ENCODE peak calls at places on chromosome 19, in ten cellular contexts. U is CD4-positive, CD25-positive, alpha-beta regulatory T cell; N is T-helper 9 cell; B is mesothelial cell of epicardium; G is activated gamma-delta T cell treated with Interleukin-2 at 50 U/mL for 16 hours; W is T-cell; A is GOT3; O is AG08396; V is left cardiac atrium; H is activated T-helper 1 cell treated with anti-CD3 and anti-CD28 coated beads, Interleukin-12 subunit alpha, Interleukin-12 subunit beta, Interleukin-2, Interleukin-4 antibody, amounts not matched to agents 30 ng/mL and 10 ng/mL and 1 ng/mL, durations not matched to agents 14 hours and 24 hours and 36 hours. J is an unnamed sample.

GRCh38 chr19:16359074-16359473 is 34.4 kb downstream of the KLF2 start:
- DNase-seq in W (no peak), B (no peak), U (no peak), G (no peak), V (no peak), H (no peak), A (no peak), O (no peak), N (no peak), J (no peak)

GRCh38 chr19:15288146-15288963 is 44.0 kb downstream of the BRD4 start:
- DNase-seq in B (no peak), O (no peak), V (no peak), A (no peak), G (peak), W (no peak), N (no peak), U (no peak), H (no peak), J (peak)

GRCh38 chr19:46408611-46409039 is 4.7 kb downstream of the CCDC8 start:
- DNase-seq in G (no peak), H (no peak), O (no peak), W (no peak), A (no peak), U (no peak), B (no peak), V (peak), N (no peak), J (no peak)

GRCh38 chr19:5273782-5274181 is 66.8 kb downstream of the PTPRS start:
- DNase-seq in W (no peak), U (no peak), B (no peak), O (no peak), V (no peak), A (no peak), G (no peak), H (no peak), N (no peak), J (no peak)

GRCh38 chr19:16467581-16467980 is 4.2 kb downstream of the EPS15L1 start:
- DNase-seq in N (no peak), A (no peak), V (peak), G (no peak), H (no peak), W (no peak), U (no peak), O (no peak), B (no peak), J (no peak)

GRCh38 chr19:41309225-41310030 is 544 bp upstream of the CCDC97 start:
- DNase-seq in B (no peak), W (no peak), A (no peak), G (no peak), N (no peak), V (no peak), O (no peak), H (no peak), U (no peak), J (no peak)

GRCh38 chr19:1066748-1067340 is at the start of gene ARHGAP45:
- DNase-seq in N (peak), H (peak), B (no peak), V (peak), W (peak), G (peak), A (no peak), U (peak), O (no peak), J (peak)

GRCh38 chr19:19613456-19613855 is 5.0 kb downstream of the PBX4 start:
- DNase-seq in N (no peak), A (no peak), W (no peak), G (no peak), B (no peak), U (no peak), H (no peak), O (no peak), V (no peak), J (no peak)

GRCh38 chr19:48569814-48570213 is 17.8 kb downstream of the SULT2B1 start:
- DNase-seq in B (no peak), O (no peak), W (no peak), H (no peak), V (no peak), U (no peak), N (no peak), G (no peak), A (no peak), J (no peak)

GRCh38 chr19:19563348-19563848 is 25.3 kb downstream of the CILP2 start:
- DNase-seq in B (no peak), W (no peak), N (no peak), V (no peak), H (no peak), G (no peak), A (no peak), O (no peak), U (no peak), J (no peak)

GRCh38 chr19:30263719-30264440 is 108.3 kb upstream of the ZNF536 start:
- DNase-seq in V (no peak), A (no peak), W (no peak), B (no peak), H (no peak), U (no peak), G (no peak), O (no peak), N (no peak), J (no peak)

GRCh38 chr19:9205506-9206113 is 13.8 kb downstream of the OR7D4 start:
- DNase-seq in A (peak), H (peak), V (peak), W (peak), N (peak), G (peak), U (peak), O (peak), B (peak), J (peak)

J was measured in activated CD4-positive, alpha-beta T cell treated with anti-CD3 and anti-CD28 coated beads, Interleukin-2, amount 10 ng/mL, durations not matched to agents 7 days and 5 days.